ENCODE peak calls at places on chromosome 12, in five cellular contexts. One of them, this sample, is unnamed.

GRCh38 chr12:124322271-124322998 is 27.5 kb downstream of the RFLNA start:
- DNase-seq in substantia nigra: no peak
- DNase-seq in brain microvascular endothelial cell: no peak
- DNase-seq in PC-3: peak
- DNase-seq in CD4-positive, alpha-beta memory T cell: no peak
- DNase-seq in this sample: no peak

GRCh38 chr12:67909681-67910080 is 79.6 kb upstream of the IFNG-AS1 start:
- DNase-seq in PC-3: peak
- DNase-seq in substantia nigra: no peak
- DNase-seq in brain microvascular endothelial cell: peak
- DNase-seq in CD4-positive, alpha-beta memory T cell: no peak
- DNase-seq in this sample: no peak

GRCh38 chr12:47750916-47751470 is 7.7 kb downstream of the RAPGEF3 start:
- DNase-seq in substantia nigra: no peak
- DNase-seq in CD4-positive, alpha-beta memory T cell: no peak
- DNase-seq in PC-3: no peak
- DNase-seq in brain microvascular endothelial cell: no peak
- DNase-seq in this sample: no peak

GRCh38 chr12:65695077-65695865 is 129.0 kb upstream of the HMGA2 start:
- DNase-seq in CD4-positive, alpha-beta memory T cell: no peak
- DNase-seq in substantia nigra: no peak
- DNase-seq in PC-3: peak
- DNase-seq in brain microvascular endothelial cell: peak
- DNase-seq in this sample: no peak

GRCh38 chr12:110776410-110776809 is 33.7 kb upstream of the PPP1CC start:
- DNase-seq in substantia nigra: no peak
- DNase-seq in PC-3: no peak
- DNase-seq in brain microvascular endothelial cell: no peak
- DNase-seq in CD4-positive, alpha-beta memory T cell: no peak
- DNase-seq in this sample: no peak

GRCh38 chr12:92288533-92288932 is 142.9 kb upstream of the BTG1 start:
- DNase-seq in brain microvascular endothelial cell: no peak
- DNase-seq in substantia nigra: no peak
- DNase-seq in PC-3: no peak
- DNase-seq in CD4-positive, alpha-beta memory T cell: no peak
- DNase-seq in this sample: no peak

GRCh38 chr12:99553461-99553860 is 94.1 kb upstream of the GARIN6 start:
- DNase-seq in brain microvascular endothelial cell: no peak
- DNase-seq in CD4-positive, alpha-beta memory T cell: no peak
- DNase-seq in substantia nigra: no peak
- DNase-seq in PC-3: peak
- DNase-seq in this sample: no peak

GRCh38 chr12:110349521-110350151 is 53.9 kb downstream of the ANAPC7 start:
- DNase-seq in PC-3: no peak
- DNase-seq in CD4-positive, alpha-beta memory T cell: peak
- DNase-seq in brain microvascular endothelial cell: no peak
- DNase-seq in substantia nigra: no peak
- DNase-seq in this sample: no peak

GRCh38 chr12:20127401-20127800 is 240.9 kb upstream of the PDE3A start:
- DNase-seq in substantia nigra: no peak
- DNase-seq in PC-3: peak
- DNase-seq in brain microvascular endothelial cell: no peak
- DNase-seq in CD4-positive, alpha-beta memory T cell: no peak
- DNase-seq in this sample: no peak

DNA sequence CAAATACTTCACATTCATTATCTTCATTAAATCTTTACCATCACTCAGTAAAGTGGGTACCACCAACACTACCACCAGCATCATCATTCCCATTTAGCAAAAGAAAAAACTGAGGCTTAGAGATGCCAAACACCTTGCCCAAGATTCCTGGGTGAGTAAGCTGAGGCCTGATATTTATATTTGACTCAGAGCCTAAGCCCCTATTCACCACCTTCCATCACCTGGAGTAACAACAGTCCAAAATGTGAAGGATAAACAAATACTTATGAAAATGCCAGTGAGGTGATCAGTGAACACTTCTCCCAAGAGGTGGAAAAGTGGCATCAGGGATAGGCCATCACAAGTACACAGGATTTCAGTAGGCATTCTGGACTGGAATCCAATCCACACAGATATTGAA is 3.7 kb downstream of the SLC38A1 start:
- DNase-seq in PC-3: no peak
- DNase-seq in substantia nigra: no peak
- DNase-seq in CD4-positive, alpha-beta memory T cell: no peak
- DNase-seq in brain microvascular endothelial cell: no peak
- DNase-seq in this sample: no peak
- H3K27ac ChIP-seq in PC-3: no peak
- H3K27ac ChIP-seq in substantia nigra: no peak
- H3K27ac ChIP-seq in CD4-positive, alpha-beta memory T cell: peak
- H3K27ac ChIP-seq in brain microvascular endothelial cell: no peak
- H3K27ac ChIP-seq in this sample: peak

GRCh38 chr12:24021164-24021502 is 71.7 kb upstream of the SOX5 start:
- DNase-seq in PC-3: no peak
- DNase-seq in substantia nigra: no peak
- DNase-seq in brain microvascular endothelial cell: no peak
- DNase-seq in CD4-positive, alpha-beta memory T cell: no peak
- DNase-seq in this sample: no peak
- H3K27ac ChIP-seq in PC-3: no peak
- H3K27ac ChIP-seq in substantia nigra: no peak
- H3K27ac ChIP-seq in brain microvascular endothelial cell: no peak
- H3K27ac ChIP-seq in CD4-positive, alpha-beta memory T cell: no peak
- H3K27ac ChIP-seq in this sample: no peak

GRCh38 chr12:93594766-93595165 is 22.3 kb downstream of the SOCS2 start:
- DNase-seq in brain microvascular endothelial cell: no peak
- DNase-seq in PC-3: no peak
- DNase-seq in CD4-positive, alpha-beta memory T cell: no peak
- DNase-seq in substantia nigra: no peak
- DNase-seq in this sample: no peak

GRCh38 chr12:93591137-93591868 is 18.8 kb downstream of the SOCS2 start:
- DNase-seq in brain microvascular endothelial cell: peak
- DNase-seq in CD4-positive, alpha-beta memory T cell: peak
- DNase-seq in PC-3: peak
- DNase-seq in substantia nigra: no peak
- DNase-seq in this sample: peak

GRCh38 chr12:93595336-93595735 is 22.9 kb downstream of the SOCS2 start:
- DNase-seq in PC-3: no peak
- DNase-seq in substantia nigra: no peak
- DNase-seq in brain microvascular endothelial cell: no peak
- DNase-seq in CD4-positive, alpha-beta memory T cell: no peak
- DNase-seq in this sample: no peak

GRCh38 chr12:93593833-93594232 is 21.4 kb downstream of the SOCS2 start:
- DNase-seq in substantia nigra: no peak
- DNase-seq in brain microvascular endothelial cell: no peak
- DNase-seq in PC-3: no peak
- DNase-seq in CD4-positive, alpha-beta memory T cell: no peak
- DNase-seq in this sample: no peak

DNA sequence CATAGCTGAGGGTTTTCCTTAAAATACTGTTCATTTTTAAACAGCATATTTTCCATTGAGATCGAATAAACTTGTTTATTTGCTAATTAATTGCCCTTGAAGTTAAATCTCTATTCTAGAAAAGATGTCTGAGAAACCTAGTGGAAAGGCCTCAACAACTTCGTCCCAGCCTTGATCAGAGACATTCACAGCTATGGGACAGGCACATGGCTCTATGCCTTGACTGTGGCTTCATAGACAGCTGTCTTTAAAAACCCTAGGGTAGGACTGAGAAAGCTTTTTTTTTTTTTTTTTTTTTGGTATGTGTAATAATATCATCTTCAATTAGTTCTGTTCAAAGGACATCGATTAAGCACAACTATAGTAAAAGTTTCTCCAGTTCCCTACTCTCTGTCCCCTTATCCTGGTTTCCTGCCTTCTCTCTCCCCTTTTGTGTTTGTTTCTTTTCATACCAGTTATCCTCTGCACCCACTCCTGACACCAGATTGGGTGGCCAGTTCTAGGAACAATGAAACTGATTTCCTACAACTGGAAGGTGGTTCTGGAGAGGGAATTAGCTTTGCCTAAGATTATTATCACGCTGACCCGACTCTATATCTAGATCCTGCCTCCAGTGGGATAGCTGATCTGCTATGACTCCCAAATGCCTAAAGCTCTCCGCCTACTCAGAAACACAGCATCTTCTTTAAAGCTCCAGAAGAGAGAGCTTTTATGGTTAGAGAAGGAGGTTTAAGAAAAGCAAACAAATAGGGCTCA is 20.3 kb downstream of the SOCS2 start:
- DNase-seq in PC-3: no peak
- DNase-seq in CD4-positive, alpha-beta memory T cell: no peak
- DNase-seq in brain microvascular endothelial cell: no peak
- DNase-seq in substantia nigra: no peak
- DNase-seq in this sample: no peak
- H3K27ac ChIP-seq in PC-3: no peak
- H3K27ac ChIP-seq in CD4-positive, alpha-beta memory T cell: no peak
- H3K27ac ChIP-seq in brain microvascular endothelial cell: no peak
- H3K27ac ChIP-seq in substantia nigra: no peak
- H3K27ac ChIP-seq in this sample: peak

DNA sequence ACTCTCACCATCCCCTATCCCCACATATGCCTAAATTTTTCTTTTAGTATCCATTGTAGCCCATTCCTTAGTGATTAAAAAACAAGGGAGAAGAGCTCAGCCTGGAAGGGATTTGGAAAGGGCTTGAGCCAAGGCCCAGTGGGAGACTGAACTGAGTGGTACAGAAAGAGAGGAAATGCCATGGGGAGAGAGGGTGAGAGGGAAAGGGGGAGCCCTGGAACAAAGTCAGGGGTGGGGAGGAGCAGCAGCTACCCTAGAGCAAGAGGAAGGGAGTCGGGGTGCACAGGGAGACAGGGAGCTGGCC is 2.6 kb upstream of the ATN1 start:
- DNase-seq in PC-3: no peak
- DNase-seq in brain microvascular endothelial cell: no peak
- DNase-seq in CD4-positive, alpha-beta memory T cell: no peak
- DNase-seq in substantia nigra: no peak
- DNase-seq in this sample: no peak
- H3K27ac ChIP-seq in PC-3: peak
- H3K27ac ChIP-seq in brain microvascular endothelial cell: peak
- H3K27ac ChIP-seq in CD4-positive, alpha-beta memory T cell: no peak
- H3K27ac ChIP-seq in substantia nigra: peak
- H3K27ac ChIP-seq in this sample: peak

GRCh38 chr12:3120701-3121100 is 43.5 kb downstream of the TSPAN9 start:
- DNase-seq in CD4-positive, alpha-beta memory T cell: no peak
- DNase-seq in substantia nigra: no peak
- DNase-seq in brain microvascular endothelial cell: no peak
- DNase-seq in PC-3: no peak
- DNase-seq in this sample: no peak

GRCh38 chr12:3119192-3119744 is 42.1 kb downstream of the TSPAN9 start:
- DNase-seq in substantia nigra: no peak
- DNase-seq in CD4-positive, alpha-beta memory T cell: no peak
- DNase-seq in brain microvascular endothelial cell: no peak
- DNase-seq in PC-3: no peak
- DNase-seq in this sample: no peak

GRCh38 chr12:3117628-3118027 is 40.4 kb downstream of the TSPAN9 start:
- DNase-seq in brain microvascular endothelial cell: peak
- DNase-seq in CD4-positive, alpha-beta memory T cell: no peak
- DNase-seq in substantia nigra: no peak
- DNase-seq in PC-3: peak
- DNase-seq in this sample: no peak

GRCh38 chr12:3117144-3117581 is 40.0 kb downstream of the TSPAN9 start:
- DNase-seq in brain microvascular endothelial cell: peak
- DNase-seq in PC-3: peak
- DNase-seq in CD4-positive, alpha-beta memory T cell: no peak
- DNase-seq in substantia nigra: no peak
- DNase-seq in this sample: no peak

DNA sequence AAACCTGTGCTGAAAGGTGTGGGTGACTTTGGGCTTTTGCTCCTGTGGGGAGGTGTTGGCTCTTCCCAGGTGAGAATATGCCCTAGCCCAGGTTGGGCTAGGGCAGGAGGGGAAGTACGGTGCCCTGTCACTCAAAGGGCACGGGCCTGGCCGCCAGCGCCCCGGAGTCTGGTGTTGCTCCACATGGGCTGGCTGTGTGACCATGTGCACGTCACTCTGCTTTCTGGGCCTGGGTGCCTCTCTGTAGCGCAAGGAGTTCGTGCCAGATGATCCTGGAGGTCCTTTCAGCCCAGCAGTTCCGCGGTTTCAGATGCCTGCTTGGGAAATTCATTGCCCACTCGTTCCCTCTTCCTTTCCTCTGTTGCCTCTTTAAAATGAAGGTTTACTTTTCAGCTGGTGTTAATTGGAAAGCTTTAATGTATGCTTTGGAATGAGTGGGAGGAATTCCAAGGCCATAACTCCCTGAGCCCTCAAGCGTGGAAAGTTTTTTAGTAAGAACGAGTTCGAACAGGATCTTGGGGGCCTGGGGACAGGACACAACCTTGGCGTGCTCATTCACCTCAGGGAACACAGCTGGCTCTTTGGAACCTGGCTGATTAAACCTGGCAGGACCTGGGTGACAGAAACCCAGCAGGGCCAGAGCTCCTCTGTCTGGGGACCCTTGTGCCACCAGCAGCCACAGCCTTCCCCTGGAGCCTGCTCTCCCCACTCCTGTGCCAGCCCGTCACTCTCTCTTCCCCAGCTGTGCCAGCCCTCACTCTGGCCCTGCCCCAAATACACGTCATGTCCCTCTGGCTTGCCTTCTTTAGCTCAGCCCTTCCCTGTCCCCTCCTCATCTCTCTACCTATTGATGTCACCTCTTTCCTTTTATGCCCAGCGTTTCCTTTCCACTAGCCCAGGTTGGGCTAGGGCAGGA is 42.8 kb downstream of the TSPAN9 start:
- DNase-seq in brain microvascular endothelial cell: no peak
- DNase-seq in PC-3: no peak
- DNase-seq in substantia nigra: no peak
- DNase-seq in CD4-positive, alpha-beta memory T cell: no peak
- DNase-seq in this sample: peak
- H3K27ac ChIP-seq in brain microvascular endothelial cell: no peak
- H3K27ac ChIP-seq in PC-3: no peak
- H3K27ac ChIP-seq in substantia nigra: no peak
- H3K27ac ChIP-seq in CD4-positive, alpha-beta memory T cell: no peak
- H3K27ac ChIP-seq in this sample: peak

DNA sequence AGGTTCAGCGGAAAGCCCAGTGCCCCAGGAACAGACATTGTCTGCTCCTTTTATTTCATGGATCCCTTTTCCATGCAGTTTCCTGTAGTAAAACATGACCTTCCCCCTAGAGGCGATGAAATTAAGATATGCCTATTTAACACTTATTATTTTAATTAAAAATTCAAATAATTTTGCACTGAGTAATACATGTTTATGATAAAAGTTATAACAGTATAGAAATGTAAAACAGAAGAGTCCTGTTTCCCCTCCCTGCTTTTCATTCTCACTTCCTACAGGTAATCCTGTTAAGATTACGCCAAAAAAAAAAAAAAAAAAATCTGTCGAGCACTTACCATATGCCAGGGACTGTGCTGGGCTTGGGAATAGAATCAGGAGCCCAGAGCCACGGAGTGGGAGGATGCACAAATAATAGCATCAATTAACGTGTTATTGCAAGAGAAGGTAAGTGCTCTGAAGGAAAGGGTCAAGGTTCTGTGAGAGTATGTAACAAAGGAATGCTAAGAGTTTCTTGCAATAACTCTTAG is 830 bp upstream of the LPCAT3 start:
- DNase-seq in substantia nigra: no peak
- DNase-seq in PC-3: no peak
- DNase-seq in brain microvascular endothelial cell: no peak
- DNase-seq in CD4-positive, alpha-beta memory T cell: no peak
- DNase-seq in this sample: no peak
- H3K27ac ChIP-seq in substantia nigra: peak
- H3K27ac ChIP-seq in PC-3: no peak
- H3K27ac ChIP-seq in brain microvascular endothelial cell: no peak
- H3K27ac ChIP-seq in CD4-positive, alpha-beta memory T cell: peak
- H3K27ac ChIP-seq in this sample: peak